ENCODE peak calls at places on chromosomes 7 and 10, in six cellular contexts. One of them, this sample, is unnamed.

GRCh38 chr10:58158806-58159205 is 108.9 kb downstream of the IPMK start:
- DNase-seq in K562: no peak
- DNase-seq in HepG2: no peak
- DNase-seq in SK-N-SH: peak; percentile 25
- DNase-seq in GM12878: no peak
- DNase-seq in HCT116: no peak
- DNase-seq in this sample: no peak

GRCh38 chr7:1856161-1856965 is 186.3 kb downstream of the ELFN1 start:
- DNase-seq in K562: peak; percentile 92
- DNase-seq in SK-N-SH: peak; percentile 87
- DNase-seq in GM12878: no peak
- DNase-seq in HCT116: no peak
- DNase-seq in HepG2: no peak
- DNase-seq in this sample: no peak

GRCh38 chr7:99105756-99106155 is 38.2 kb downstream of the SMURF1 start:
- DNase-seq in HCT116: no peak
- DNase-seq in HepG2: no peak
- DNase-seq in K562: no peak
- DNase-seq in SK-N-SH: no peak
- DNase-seq in GM12878: no peak
- DNase-seq in this sample: no peak

GRCh38 chr10:72834183-72834825 is 59.2 kb upstream of the OIT3 start:
- DNase-seq in HepG2: peak; percentile 53
- DNase-seq in GM12878: peak; percentile 28
- DNase-seq in K562: peak; percentile 57
- DNase-seq in SK-N-SH: peak; percentile 57
- DNase-seq in HCT116: peak; percentile 48
- DNase-seq in this sample: peak; percentile 42

GRCh38 chr10:121332829-121333765 is 265.1 kb downstream of the FGFR2 start:
- DNase-seq in GM12878: no peak
- DNase-seq in SK-N-SH: no peak
- DNase-seq in K562: no peak
- DNase-seq in HCT116: no peak
- DNase-seq in HepG2: no peak
- DNase-seq in this sample: no peak

GRCh38 chr10:35334297-35334696 is 2.0 kb upstream of the CCNY start:
- DNase-seq in HCT116: no peak
- DNase-seq in SK-N-SH: no peak
- DNase-seq in K562: no peak
- DNase-seq in GM12878: no peak
- DNase-seq in HepG2: peak; percentile 17
- DNase-seq in this sample: no peak

GRCh38 chr7:55158983-55159382 is 140.2 kb downstream of the EGFR start:
- DNase-seq in HepG2: no peak
- DNase-seq in GM12878: no peak
- DNase-seq in HCT116: no peak
- DNase-seq in K562: no peak
- DNase-seq in SK-N-SH: no peak
- DNase-seq in this sample: no peak

GRCh38 chr10:74718208-74718607 is 108.2 kb upstream of the KAT6B start:
- DNase-seq in GM12878: no peak
- DNase-seq in HCT116: no peak
- DNase-seq in HepG2: no peak
- DNase-seq in K562: no peak
- DNase-seq in SK-N-SH: no peak
- DNase-seq in this sample: no peak

GRCh38 chr10:62079885-62080559 is 178.5 kb downstream of the ARID5B start:
- DNase-seq in HCT116: no peak
- DNase-seq in SK-N-SH: no peak
- DNase-seq in HepG2: no peak
- DNase-seq in GM12878: peak; percentile 69
- DNase-seq in K562: no peak
- DNase-seq in this sample: no peak

GRCh38 chr10:34495938-34496337 is 319.2 kb downstream of the PARD3 start:
- DNase-seq in GM12878: no peak
- DNase-seq in K562: no peak
- DNase-seq in HCT116: no peak
- DNase-seq in SK-N-SH: no peak
- DNase-seq in HepG2: no peak
- DNase-seq in this sample: no peak

GRCh38 chr10:124572751-124573150 is 111.1 kb downstream of the LHPP start:
- DNase-seq in K562: peak; percentile 31
- DNase-seq in SK-N-SH: no peak
- DNase-seq in GM12878: no peak
- DNase-seq in HepG2: no peak
- DNase-seq in HCT116: no peak
- DNase-seq in this sample: no peak

GRCh38 chr7:156881676-156882075 is 11.3 kb downstream of the LMBR1 start:
- DNase-seq in SK-N-SH: no peak
- DNase-seq in GM12878: no peak
- DNase-seq in K562: no peak
- DNase-seq in HCT116: no peak
- DNase-seq in HepG2: no peak
- DNase-seq in this sample: no peak

GRCh38 chr10:5876181-5876768 is 13.4 kb downstream of the ANKRD16 start:
- DNase-seq in SK-N-SH: peak; percentile 71
- DNase-seq in HepG2: no peak
- DNase-seq in K562: no peak
- DNase-seq in HCT116: no peak
- DNase-seq in GM12878: no peak
- DNase-seq in this sample: no peak

GRCh38 chr10:130161331-130161730 is 25.1 kb downstream of the GLRX3 start:
- DNase-seq in HepG2: no peak
- DNase-seq in SK-N-SH: no peak
- DNase-seq in K562: no peak
- DNase-seq in HCT116: no peak
- DNase-seq in GM12878: no peak
- DNase-seq in this sample: no peak

GRCh38 chr7:1458676-1459511 is at the start of gene MICALL2:
- DNase-seq in SK-N-SH: peak; percentile 87
- DNase-seq in K562: peak; percentile 83
- DNase-seq in HepG2: peak; percentile 49
- DNase-seq in GM12878: no peak
- DNase-seq in HCT116: peak; percentile 54
- DNase-seq in this sample: no peak

GRCh38 chr7:137966636-137967142 is 35.2 kb downstream of the CREB3L2 start:
- DNase-seq in K562: no peak
- DNase-seq in HepG2: no peak
- DNase-seq in SK-N-SH: no peak
- DNase-seq in GM12878: no peak
- DNase-seq in HCT116: no peak
- DNase-seq in this sample: no peak

GRCh38 chr7:77687747-77688144 is 8.5 kb upstream of the RSBN1L start:
- DNase-seq in SK-N-SH: no peak
- DNase-seq in K562: no peak
- DNase-seq in HepG2: no peak
- DNase-seq in GM12878: no peak
- DNase-seq in HCT116: no peak
- DNase-seq in this sample: no peak

GRCh38 chr10:104589431-104589830 is 51.7 kb upstream of the SORCS3 start:
- DNase-seq in K562: no peak
- DNase-seq in SK-N-SH: no peak
- DNase-seq in GM12878: no peak
- DNase-seq in HCT116: no peak
- DNase-seq in HepG2: no peak
- DNase-seq in this sample: no peak

GRCh38 chr7:26664735-26665420 is 199.5 kb downstream of the SKAP2 start:
- DNase-seq in HCT116: no peak
- DNase-seq in GM12878: no peak
- DNase-seq in HepG2: no peak
- DNase-seq in SK-N-SH: no peak
- DNase-seq in K562: no peak
- DNase-seq in this sample: no peak

GRCh38 chr7:18903676-18904075 is 213.8 kb downstream of the TWIST1 start:
- DNase-seq in GM12878: no peak
- DNase-seq in K562: no peak
- DNase-seq in HCT116: no peak
- DNase-seq in SK-N-SH: no peak
- DNase-seq in HepG2: no peak
- DNase-seq in this sample: no peak

GRCh38 chr10:6089334-6090219 is 743 bp downstream of the RBM17 start:
- DNase-seq in HCT116: no peak
- DNase-seq in SK-N-SH: peak; percentile 59
- DNase-seq in K562: no peak
- DNase-seq in HepG2: peak; percentile 48
- DNase-seq in GM12878: no peak
- DNase-seq in this sample: no peak

GRCh38 chr7:116741625-116742316 is 69.8 kb downstream of the MET start:
- DNase-seq in HCT116: no peak
- DNase-seq in GM12878: no peak
- DNase-seq in SK-N-SH: no peak
- DNase-seq in K562: no peak
- DNase-seq in HepG2: peak; percentile 77
- DNase-seq in this sample: no peak
- TF ChIP-seq SIN3A in HCT116: no peak
- TF ChIP-seq SIN3A in GM12878: no peak
- TF ChIP-seq SIN3A in SK-N-SH: no peak
- TF ChIP-seq SIN3A in K562: no peak
- TF ChIP-seq SIN3A in HepG2: no peak
- TF ChIP-seq SIN3A in this sample: no peak

GRCh38 chr7:42338231-42339222 is 101.5 kb upstream of the GLI3 start:
- DNase-seq in GM12878: no peak
- DNase-seq in HepG2: no peak
- DNase-seq in HCT116: no peak
- DNase-seq in SK-N-SH: no peak
- DNase-seq in K562: no peak
- DNase-seq in this sample: no peak
- TF ChIP-seq REST in GM12878: no peak
- TF ChIP-seq REST in HepG2: no peak
- TF ChIP-seq REST in HCT116: no peak
- TF ChIP-seq REST in SK-N-SH: no peak
- TF ChIP-seq REST in K562: no peak
- TF ChIP-seq REST in this sample: no peak

DNA sequence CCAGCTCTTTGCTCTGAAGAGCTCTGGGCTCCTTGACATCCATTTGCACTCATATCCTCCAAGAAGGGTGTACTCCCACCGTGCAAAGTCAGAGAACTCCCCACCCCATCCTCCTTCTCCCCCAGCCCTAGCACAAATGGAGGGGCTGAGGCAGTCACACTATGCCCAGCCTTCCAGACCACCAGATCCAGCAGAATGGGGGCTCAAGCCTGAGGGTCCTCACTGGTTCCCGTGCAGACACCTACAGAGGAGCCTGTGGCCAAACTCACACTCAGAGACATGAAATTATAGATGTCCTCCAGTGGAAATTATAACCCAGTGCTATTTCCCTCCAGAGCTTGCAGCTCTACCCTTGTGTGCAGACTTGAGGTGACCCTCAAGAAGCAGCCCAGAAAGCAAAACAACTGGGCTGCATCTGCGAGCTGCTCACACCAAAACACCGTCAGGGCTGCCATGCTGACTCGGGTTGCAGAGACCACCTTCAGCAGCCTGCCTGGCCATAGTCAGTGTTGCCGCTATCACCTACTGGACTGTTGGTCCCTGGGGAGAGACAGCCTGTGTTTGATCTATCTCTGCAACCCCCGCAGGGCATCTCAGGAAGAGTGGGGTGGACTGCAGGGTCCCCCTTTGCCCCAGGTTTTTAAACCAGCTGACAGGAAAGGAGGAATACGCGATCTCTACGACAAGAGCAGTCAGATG is 7.4 kb downstream of the ZNF488 start:
- DNase-seq in K562: no peak
- DNase-seq in GM12878: no peak
- DNase-seq in HCT116: no peak
- DNase-seq in HepG2: no peak
- DNase-seq in SK-N-SH: peak; percentile 37
- DNase-seq in this sample: no peak
- TF ChIP-seq POLR2AphosphoS5 in K562: no peak
- TF ChIP-seq POLR2AphosphoS5 in GM12878: no peak
- TF ChIP-seq POLR2AphosphoS5 in HCT116: no peak
- TF ChIP-seq POLR2AphosphoS5 in HepG2: no peak
- TF ChIP-seq POLR2AphosphoS5 in SK-N-SH: no peak
- TF ChIP-seq POLR2AphosphoS5 in this sample: no peak

DNA sequence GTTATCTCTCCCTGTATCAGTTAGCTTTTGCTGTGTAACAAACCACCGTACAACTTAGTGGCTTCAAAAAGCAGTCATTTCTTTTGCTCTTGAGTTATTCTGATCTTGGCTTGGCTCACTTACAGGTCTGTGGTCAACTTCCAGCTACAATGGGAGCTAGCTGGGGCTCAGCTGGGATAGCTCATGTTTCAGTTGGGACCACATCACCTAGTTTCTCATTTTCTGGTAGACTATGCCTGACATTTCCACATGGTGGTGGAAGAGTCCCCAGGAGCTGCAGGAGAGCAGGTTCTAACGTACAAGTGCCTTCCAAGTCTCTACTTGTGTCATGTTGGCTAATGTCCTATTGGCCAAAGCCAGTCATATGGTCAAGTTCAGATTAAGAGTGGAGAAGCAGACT is 25.8 kb upstream of the PIP4K2A start:
- DNase-seq in SK-N-SH: no peak
- DNase-seq in GM12878: no peak
- DNase-seq in HCT116: no peak
- DNase-seq in HepG2: peak; percentile 14
- DNase-seq in K562: no peak
- DNase-seq in this sample: no peak
- TF ChIP-seq SIN3A in SK-N-SH: no peak
- TF ChIP-seq SIN3A in GM12878: no peak
- TF ChIP-seq SIN3A in HCT116: no peak
- TF ChIP-seq SIN3A in HepG2: no peak
- TF ChIP-seq SIN3A in K562: no peak
- TF ChIP-seq SIN3A in this sample: no peak